ENCODE peak calls at places on chromosomes 5 and 9, in five cellular contexts. U is HepG2, R is K562, Y is A549, J is GM12878. S is an unnamed sample.

GRCh38 chr9:18889550-18889949 is 143.5 kb downstream of the SAXO1 start:
- DNase-seq in U (no peak), R (no peak), Y (no peak), J (no peak), S (no peak)

GRCh38 chr5:43065384-43066230 is 25.5 kb upstream of the ANXA2R start:
- DNase-seq in U (no peak), R (peak), Y (peak), J (no peak), S (no peak)

GRCh38 chr9:92404437-92404836 is at the start of gene OGN:
- DNase-seq in U (no peak), R (no peak), Y (no peak), J (no peak), S (no peak)

GRCh38 chr9:131678499-131679111 is 61.3 kb downstream of the RAPGEF1 start:
- DNase-seq in U (peak), R (peak), Y (peak), J (peak), S (peak)

GRCh38 chr5:157172408-157172807 is 6.3 kb upstream of the GARIN3 start:
- DNase-seq in U (no peak), R (no peak), Y (no peak), J (peak), S (no peak)

GRCh38 chr9:36319806-36320205 is 61.6 kb upstream of the GNE start:
- DNase-seq in U (peak), R (no peak), Y (peak), J (no peak), S (no peak)

GRCh38 chr5:126422994-126423788 is at the start of gene GRAMD2B:
- DNase-seq in U (peak), R (peak), Y (peak), J (peak), S (peak)

GRCh38 chr5:135488727-135489465 is 36.7 kb upstream of the TIFAB start:
- DNase-seq in U (peak), R (peak), Y (peak), J (no peak), S (peak)

GRCh38 chr9:6567140-6567591 is 78.4 kb downstream of the GLDC start:
- DNase-seq in U (no peak), R (peak), Y (peak), J (no peak), S (peak)

GRCh38 chr5:129917224-129917623 is 13.0 kb downstream of the CHSY3 start:
- DNase-seq in U (no peak), R (no peak), Y (no peak), J (no peak), S (no peak)

GRCh38 chr9:126217121-126217520 is 109.5 kb upstream of the MVB12B start:
- DNase-seq in U (no peak), R (no peak), Y (no peak), J (no peak), S (no peak)
- TF ChIP-seq REST in U (no peak), R (no peak), Y (no peak), J (no peak), S (no peak)

GRCh38 chr9:72364679-72365524 is at the start of gene ZFAND5:
- DNase-seq in U (peak), R (peak), Y (peak), J (peak), S (peak)
- TF ChIP-seq POLR2A in U (peak), R (peak), Y (peak), J (peak), S (peak)

DNA sequence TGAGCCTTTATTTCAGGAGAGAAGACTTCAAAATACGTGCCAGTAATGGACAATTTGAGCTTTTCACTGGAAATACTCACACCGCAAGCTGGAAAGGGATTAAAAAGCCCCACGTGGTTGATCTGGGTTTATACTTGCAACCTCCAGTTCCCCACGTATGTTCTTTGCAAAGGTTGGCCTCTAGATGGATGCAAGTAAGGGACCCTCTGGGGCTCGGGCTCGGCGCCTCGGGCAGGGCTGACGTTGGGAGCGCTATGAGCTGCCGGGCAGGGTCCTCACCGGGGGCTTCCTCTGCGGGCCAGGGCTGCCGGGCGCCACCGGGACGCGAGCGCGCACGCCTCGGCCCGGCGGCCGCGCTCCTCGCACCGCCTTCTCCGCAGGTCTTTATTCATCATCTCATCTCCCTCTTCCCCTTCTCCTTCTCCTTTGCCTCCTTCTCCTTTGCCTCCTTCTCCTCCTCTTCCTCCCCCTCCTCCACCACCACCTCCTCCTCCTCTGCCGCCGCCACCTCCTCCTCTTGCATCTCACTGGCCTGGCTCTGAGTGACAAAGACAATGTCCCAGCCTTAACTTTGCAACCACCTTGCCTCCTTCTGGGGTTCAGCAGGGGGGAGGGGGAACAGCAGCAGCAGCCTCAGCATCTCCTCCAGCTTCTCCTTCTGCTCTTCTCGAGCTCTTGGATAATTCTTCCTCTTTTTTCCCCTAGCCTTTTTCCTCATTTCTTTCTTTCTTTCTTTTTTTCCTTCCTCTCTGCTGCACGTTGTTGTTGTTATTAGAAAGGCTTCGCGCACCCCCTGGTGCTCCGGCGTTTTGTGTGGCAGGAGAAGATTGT is 636 bp upstream of the ZNF462 start:
- DNase-seq in U (no peak), R (no peak), Y (peak), J (no peak), S (no peak)
- TF ChIP-seq REST in U (no peak), R (no peak), Y (no peak), J (no peak), S (no peak)

DNA sequence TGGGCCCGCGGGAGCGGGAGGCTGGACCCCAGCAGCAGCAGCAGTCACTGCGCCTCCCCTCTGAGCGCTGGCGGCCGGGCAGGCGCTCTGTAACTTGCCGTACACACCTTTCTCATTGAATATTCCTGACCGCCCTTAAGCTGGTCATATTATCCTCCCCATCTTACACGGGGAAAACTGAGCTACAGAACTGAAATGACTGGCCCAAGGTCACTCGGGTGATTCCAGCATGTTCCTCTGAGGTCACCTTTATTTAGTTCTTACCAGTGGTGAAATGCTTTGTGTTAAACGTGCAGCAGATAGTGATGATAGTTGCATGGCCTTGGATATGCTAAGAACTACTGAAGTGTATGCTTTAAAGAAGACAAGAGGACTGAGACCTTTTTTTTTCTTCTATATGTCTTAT is 607 bp downstream of the UQCRQ start:
- DNase-seq in U (no peak), R (no peak), Y (no peak), J (no peak), S (no peak)
- TF ChIP-seq POLR2A in U (no peak), R (no peak), Y (no peak), J (no peak), S (no peak)

GRCh38 chr5:158821321-158821720 is 278.4 kb downstream of the EBF1 start:
- DNase-seq in U (no peak), R (no peak), Y (no peak), J (no peak), S (no peak)

GRCh38 chr5:158820891-158821290 is 278.8 kb downstream of the EBF1 start:
- DNase-seq in U (no peak), R (no peak), Y (no peak), J (no peak), S (no peak)

GRCh38 chr5:158819095-158819494 is 280.6 kb downstream of the EBF1 start:
- DNase-seq in U (no peak), R (no peak), Y (no peak), J (no peak), S (no peak)

GRCh38 chr5:158822099-158822498 is 277.6 kb downstream of the EBF1 start:
- DNase-seq in U (no peak), R (no peak), Y (no peak), J (no peak), S (no peak)

GRCh38 chr5:158819840-158820620 is 279.7 kb downstream of the EBF1 start:
- DNase-seq in U (no peak), R (no peak), Y (no peak), J (peak), S (no peak)
- TF ChIP-seq REST in U (no peak), R (no peak), Y (no peak), J (no peak), S (no peak)